ENCODE peak calls at places on chromosomes 11 and 22, in seven cellular contexts. One of them, this sample, is unnamed.

GRCh38 chr11:128521697-128522062 is 65.7 kb downstream of the ETS1 start:
- DNase-seq in fibroblast of pulmonary artery: no peak
- DNase-seq in OCI-LY7: no peak
- DNase-seq in Caco-2: peak; percentile 31
- DNase-seq in psoas muscle: peak; percentile 63
- DNase-seq in HFFc6: no peak
- DNase-seq in upper lobe of right lung: peak; percentile 71
- DNase-seq in this sample: no peak

GRCh38 chr11:87493516-87493915 is 455.8 kb downstream of the TMEM135 start:
- DNase-seq in fibroblast of pulmonary artery: no peak
- DNase-seq in OCI-LY7: no peak
- DNase-seq in Caco-2: no peak
- DNase-seq in psoas muscle: no peak
- DNase-seq in HFFc6: no peak
- DNase-seq in upper lobe of right lung: no peak
- DNase-seq in this sample: no peak

GRCh38 chr11:88250566-88251080 is 75.4 kb upstream of the RAB38 start:
- DNase-seq in fibroblast of pulmonary artery: no peak
- DNase-seq in OCI-LY7: no peak
- DNase-seq in Caco-2: no peak
- DNase-seq in psoas muscle: no peak
- DNase-seq in HFFc6: no peak
- DNase-seq in upper lobe of right lung: no peak
- DNase-seq in this sample: no peak

GRCh38 chr11:117384045-117384444 is 56.4 kb downstream of the CEP164 start:
- DNase-seq in fibroblast of pulmonary artery: peak; percentile 68
- DNase-seq in OCI-LY7: no peak
- DNase-seq in Caco-2: no peak
- DNase-seq in psoas muscle: no peak
- DNase-seq in HFFc6: peak; percentile 95
- DNase-seq in upper lobe of right lung: no peak
- DNase-seq in this sample: no peak

GRCh38 chr11:83724704-83725114 is 438.5 kb upstream of the CCDC90B start:
- DNase-seq in fibroblast of pulmonary artery: peak; percentile 10
- DNase-seq in OCI-LY7: no peak
- DNase-seq in Caco-2: peak; percentile 83
- DNase-seq in psoas muscle: no peak
- DNase-seq in HFFc6: no peak
- DNase-seq in upper lobe of right lung: peak; percentile 67
- DNase-seq in this sample: no peak

GRCh38 chr11:114183041-114183511 is 113.1 kb upstream of the NNMT start:
- DNase-seq in fibroblast of pulmonary artery: no peak
- DNase-seq in OCI-LY7: peak; percentile 56
- DNase-seq in Caco-2: no peak
- DNase-seq in psoas muscle: peak; percentile 74
- DNase-seq in HFFc6: no peak
- DNase-seq in upper lobe of right lung: no peak
- DNase-seq in this sample: no peak

GRCh38 chr11:75346912-75347647 is 4.4 kb downstream of the ARRB1 start:
- DNase-seq in fibroblast of pulmonary artery: peak; percentile 62
- DNase-seq in OCI-LY7: no peak
- DNase-seq in Caco-2: no peak
- DNase-seq in psoas muscle: peak; percentile 75
- DNase-seq in HFFc6: peak; percentile 30
- DNase-seq in upper lobe of right lung: peak; percentile 75
- DNase-seq in this sample: no peak

GRCh38 chr11:132987936-132988335 is 544.4 kb downstream of the OPCML start:
- DNase-seq in fibroblast of pulmonary artery: no peak
- DNase-seq in OCI-LY7: no peak
- DNase-seq in Caco-2: no peak
- DNase-seq in psoas muscle: no peak
- DNase-seq in HFFc6: peak; percentile 24
- DNase-seq in upper lobe of right lung: no peak
- DNase-seq in this sample: no peak

GRCh38 chr11:36360833-36361232 is 64.7 kb downstream of the PRR5L start:
- DNase-seq in fibroblast of pulmonary artery: peak; percentile 10
- DNase-seq in OCI-LY7: peak; percentile 33
- DNase-seq in Caco-2: no peak
- DNase-seq in psoas muscle: no peak
- DNase-seq in HFFc6: no peak
- DNase-seq in upper lobe of right lung: no peak
- DNase-seq in this sample: no peak

GRCh38 chr11:69131644-69132300 is 24.0 kb upstream of the SMIM38 start:
- DNase-seq in fibroblast of pulmonary artery: peak; percentile 81
- DNase-seq in OCI-LY7: no peak
- DNase-seq in Caco-2: peak; percentile 96
- DNase-seq in psoas muscle: no peak
- DNase-seq in HFFc6: peak; percentile 56
- DNase-seq in upper lobe of right lung: peak; percentile 83
- DNase-seq in this sample: peak; percentile 36

GRCh38 chr11:135027461-135027860 is 615.4 kb upstream of the B3GAT1 start:
- DNase-seq in fibroblast of pulmonary artery: peak; percentile 45
- DNase-seq in OCI-LY7: peak; percentile 7
- DNase-seq in Caco-2: peak; percentile 80
- DNase-seq in psoas muscle: no peak
- DNase-seq in HFFc6: no peak
- DNase-seq in upper lobe of right lung: no peak
- DNase-seq in this sample: no peak

GRCh38 chr11:70313945-70314344 is 43.5 kb downstream of the PPFIA1 start:
- DNase-seq in fibroblast of pulmonary artery: no peak
- DNase-seq in OCI-LY7: no peak
- DNase-seq in Caco-2: no peak
- DNase-seq in psoas muscle: no peak
- DNase-seq in HFFc6: no peak
- DNase-seq in upper lobe of right lung: no peak
- DNase-seq in this sample: no peak

GRCh38 chr11:27858901-27859300 is 158.6 kb upstream of the BDNF start:
- DNase-seq in fibroblast of pulmonary artery: no peak
- DNase-seq in OCI-LY7: no peak
- DNase-seq in Caco-2: no peak
- DNase-seq in psoas muscle: no peak
- DNase-seq in HFFc6: peak; percentile 19
- DNase-seq in upper lobe of right lung: no peak
- DNase-seq in this sample: no peak

GRCh38 chr11:105236631-105237030 is 97.1 kb upstream of the CARD18 start:
- DNase-seq in fibroblast of pulmonary artery: peak; percentile 39
- DNase-seq in OCI-LY7: no peak
- DNase-seq in Caco-2: no peak
- DNase-seq in psoas muscle: no peak
- DNase-seq in HFFc6: peak; percentile 58
- DNase-seq in upper lobe of right lung: no peak
- DNase-seq in this sample: peak; percentile 65

GRCh38 chr11:69485337-69486041 is 4.0 kb downstream of the LINC01488 start:
- DNase-seq in fibroblast of pulmonary artery: no peak
- DNase-seq in OCI-LY7: no peak
- DNase-seq in Caco-2: no peak
- DNase-seq in psoas muscle: peak; percentile 28
- DNase-seq in HFFc6: no peak
- DNase-seq in upper lobe of right lung: peak; percentile 51
- DNase-seq in this sample: no peak

GRCh38 chr22:35685731-35686130 is 31.9 kb upstream of the APOL5 start:
- DNase-seq in fibroblast of pulmonary artery: peak; percentile 23
- DNase-seq in OCI-LY7: peak; percentile 43
- DNase-seq in Caco-2: no peak
- DNase-seq in psoas muscle: no peak
- DNase-seq in HFFc6: no peak
- DNase-seq in upper lobe of right lung: no peak
- DNase-seq in this sample: no peak

GRCh38 chr11:27263046-27263445 is 100.0 kb downstream of the CCDC34 start:
- DNase-seq in fibroblast of pulmonary artery: no peak
- DNase-seq in OCI-LY7: no peak
- DNase-seq in Caco-2: no peak
- DNase-seq in psoas muscle: no peak
- DNase-seq in HFFc6: no peak
- DNase-seq in upper lobe of right lung: no peak
- DNase-seq in this sample: no peak

GRCh38 chr11:69280994-69281393 is 13.0 kb upstream of the MYEOV start:
- DNase-seq in fibroblast of pulmonary artery: peak; percentile 64
- DNase-seq in OCI-LY7: no peak
- DNase-seq in Caco-2: peak; percentile 85
- DNase-seq in psoas muscle: no peak
- DNase-seq in HFFc6: peak; percentile 83
- DNase-seq in upper lobe of right lung: peak; percentile 64
- DNase-seq in this sample: no peak

GRCh38 chr11:81368192-81368591 is 1365.5 kb downstream of the FAM181B start:
- DNase-seq in fibroblast of pulmonary artery: no peak
- DNase-seq in OCI-LY7: no peak
- DNase-seq in Caco-2: no peak
- DNase-seq in psoas muscle: no peak
- DNase-seq in HFFc6: no peak
- DNase-seq in upper lobe of right lung: peak; percentile 55
- DNase-seq in this sample: no peak

GRCh38 chr11:62137276-62137861 is 13.6 kb downstream of the INCENP start:
- DNase-seq in fibroblast of pulmonary artery: no peak
- DNase-seq in OCI-LY7: no peak
- DNase-seq in Caco-2: no peak
- DNase-seq in psoas muscle: no peak
- DNase-seq in HFFc6: no peak
- DNase-seq in upper lobe of right lung: no peak
- DNase-seq in this sample: no peak

GRCh38 chr11:115469361-115469760 is 34.9 kb downstream of the CADM1 start:
- DNase-seq in fibroblast of pulmonary artery: no peak
- DNase-seq in OCI-LY7: peak; percentile 94
- DNase-seq in Caco-2: no peak
- DNase-seq in psoas muscle: no peak
- DNase-seq in HFFc6: no peak
- DNase-seq in upper lobe of right lung: no peak
- DNase-seq in this sample: no peak

GRCh38 chr11:119912214-119912613 is 183.2 kb upstream of the NECTIN1 start:
- DNase-seq in fibroblast of pulmonary artery: no peak
- DNase-seq in OCI-LY7: no peak
- DNase-seq in Caco-2: no peak
- DNase-seq in psoas muscle: no peak
- DNase-seq in HFFc6: no peak
- DNase-seq in upper lobe of right lung: no peak
- DNase-seq in this sample: no peak

DNA sequence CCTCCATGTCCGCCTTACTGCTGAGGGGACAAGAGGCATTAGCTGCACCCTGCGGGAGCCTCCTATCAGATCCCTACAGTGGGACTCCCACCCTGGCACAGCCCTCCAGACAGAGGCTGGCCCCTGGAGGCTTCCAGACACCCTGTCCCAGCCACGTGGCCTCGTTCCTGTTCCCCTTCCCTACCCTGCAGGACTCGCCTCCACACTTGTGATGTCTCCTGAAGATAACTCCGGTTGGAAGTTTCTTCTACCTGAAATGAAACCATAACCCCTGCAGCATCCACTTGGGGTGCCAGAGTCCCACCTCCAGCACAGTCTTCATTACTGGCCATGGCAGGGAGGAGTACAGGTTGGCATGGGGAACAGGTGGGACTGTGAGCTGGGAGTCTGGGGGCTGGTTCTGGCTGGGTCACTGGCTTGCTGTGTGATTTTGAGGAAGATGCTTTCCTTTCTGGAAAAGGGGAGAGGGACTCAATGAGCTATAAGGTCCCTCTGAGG is 4.9 kb upstream of the SH3BP1 start:
- DNase-seq in fibroblast of pulmonary artery: no peak
- DNase-seq in OCI-LY7: no peak
- DNase-seq in Caco-2: no peak
- DNase-seq in psoas muscle: no peak
- DNase-seq in HFFc6: no peak
- DNase-seq in upper lobe of right lung: no peak
- DNase-seq in this sample: no peak
- TF ChIP-seq CTCF in fibroblast of pulmonary artery: peak; percentile 25
- TF ChIP-seq CTCF in OCI-LY7: no peak
- TF ChIP-seq CTCF in Caco-2: peak; percentile 30
- TF ChIP-seq CTCF in psoas muscle: no peak
- TF ChIP-seq CTCF in HFFc6: peak; percentile 39
- TF ChIP-seq CTCF in upper lobe of right lung: no peak
- TF ChIP-seq CTCF in this sample: peak; percentile 4

GRCh38 chr22:21593406-21594232 is 26.1 kb downstream of the UBE2L3 start:
- DNase-seq in fibroblast of pulmonary artery: no peak
- DNase-seq in OCI-LY7: no peak
- DNase-seq in Caco-2: peak; percentile 48
- DNase-seq in psoas muscle: no peak
- DNase-seq in HFFc6: no peak
- DNase-seq in upper lobe of right lung: no peak
- DNase-seq in this sample: no peak
- TF ChIP-seq CTCF in fibroblast of pulmonary artery: peak; percentile 40
- TF ChIP-seq CTCF in OCI-LY7: peak; percentile 36
- TF ChIP-seq CTCF in Caco-2: peak; percentile 67
- TF ChIP-seq CTCF in psoas muscle: no peak
- TF ChIP-seq CTCF in HFFc6: peak; percentile 70
- TF ChIP-seq CTCF in upper lobe of right lung: no peak
- TF ChIP-seq CTCF in this sample: no peak

GRCh38 chr22:20215742-20216141 is 52.4 kb downstream of the RTN4R start:
- DNase-seq in fibroblast of pulmonary artery: no peak
- DNase-seq in OCI-LY7: no peak
- DNase-seq in Caco-2: no peak
- DNase-seq in psoas muscle: no peak
- DNase-seq in HFFc6: no peak
- DNase-seq in upper lobe of right lung: no peak
- DNase-seq in this sample: no peak
- TF ChIP-seq CTCF in fibroblast of pulmonary artery: no peak
- TF ChIP-seq CTCF in OCI-LY7: peak; percentile 64
- TF ChIP-seq CTCF in Caco-2: no peak
- TF ChIP-seq CTCF in psoas muscle: no peak
- TF ChIP-seq CTCF in HFFc6: peak; percentile 31
- TF ChIP-seq CTCF in upper lobe of right lung: no peak
- TF ChIP-seq CTCF in this sample: no peak

GRCh38 chr11:73931951-73932350 is 18.9 kb upstream of the DNAJB13 start:
- DNase-seq in fibroblast of pulmonary artery: no peak
- DNase-seq in OCI-LY7: no peak
- DNase-seq in Caco-2: no peak
- DNase-seq in psoas muscle: no peak
- DNase-seq in HFFc6: no peak
- DNase-seq in upper lobe of right lung: no peak
- DNase-seq in this sample: no peak

GRCh38 chr11:73929388-73929787 is 21.4 kb upstream of the DNAJB13 start:
- DNase-seq in fibroblast of pulmonary artery: no peak
- DNase-seq in OCI-LY7: no peak
- DNase-seq in Caco-2: no peak
- DNase-seq in psoas muscle: no peak
- DNase-seq in HFFc6: no peak
- DNase-seq in upper lobe of right lung: no peak
- DNase-seq in this sample: no peak

GRCh38 chr11:73931039-73931645 is 19.7 kb upstream of the DNAJB13 start:
- DNase-seq in fibroblast of pulmonary artery: peak; percentile 91
- DNase-seq in OCI-LY7: peak; percentile 74
- DNase-seq in Caco-2: peak; percentile 78
- DNase-seq in psoas muscle: no peak
- DNase-seq in HFFc6: peak; percentile 55
- DNase-seq in upper lobe of right lung: no peak
- DNase-seq in this sample: peak; percentile 29
- TF ChIP-seq CTCF in fibroblast of pulmonary artery: peak; percentile 53
- TF ChIP-seq CTCF in OCI-LY7: peak; percentile 80
- TF ChIP-seq CTCF in Caco-2: peak; percentile 81
- TF ChIP-seq CTCF in psoas muscle: peak; percentile 5
- TF ChIP-seq CTCF in HFFc6: peak; percentile 70
- TF ChIP-seq CTCF in upper lobe of right lung: peak; percentile 21
- TF ChIP-seq CTCF in this sample: peak; percentile 33

This sample was measured in AG09319.